ENCODE peak calls at places on chromosome 21, in five cellular contexts. One of them, this sample, is unnamed.
A peak's percentile ranks its signal among the peaks of the same experiment; 100 is the strongest.

GRCh38 chr21:33451634-33452071 is 28.1 kb downstream of the TMEM50B start:
- DNase-seq in sigmoid colon: no peak
- DNase-seq in endothelial cell of umbilical vein: no peak
- DNase-seq in transverse colon: no peak
- DNase-seq in H1: no peak
- DNase-seq in this sample: no peak

GRCh38 chr21:40385883-40386282 is 461.1 kb downstream of the DSCAM start:
- DNase-seq in sigmoid colon: no peak
- DNase-seq in endothelial cell of umbilical vein: no peak
- DNase-seq in transverse colon: no peak
- DNase-seq in H1: no peak
- DNase-seq in this sample: no peak

GRCh38 chr21:15197696-15198095 is 132.9 kb upstream of the NRIP1 start:
- DNase-seq in sigmoid colon: no peak
- DNase-seq in endothelial cell of umbilical vein: no peak
- DNase-seq in transverse colon: no peak
- DNase-seq in H1: no peak
- DNase-seq in this sample: no peak

GRCh38 chr21:43921602-43921978 is 56.6 kb downstream of the AGPAT3 start:
- DNase-seq in sigmoid colon: no peak
- DNase-seq in endothelial cell of umbilical vein: no peak
- DNase-seq in transverse colon: no peak
- DNase-seq in H1: no peak
- DNase-seq in this sample: no peak

GRCh38 chr21:45989355-45990048 is 7.9 kb downstream of the COL6A1 start:
- DNase-seq in sigmoid colon: peak; percentile 67
- DNase-seq in endothelial cell of umbilical vein: no peak
- DNase-seq in transverse colon: no peak
- DNase-seq in H1: no peak
- DNase-seq in this sample: no peak

GRCh38 chr21:9837946-9838801 is 683.2 kb upstream of the TPTE start:
- DNase-seq in sigmoid colon: peak; percentile 66
- DNase-seq in endothelial cell of umbilical vein: no peak
- DNase-seq in transverse colon: no peak
- DNase-seq in H1: no peak
- DNase-seq in this sample: peak; percentile 92

GRCh38 chr21:46078984-46079356 is 18.9 kb upstream of the COL6A2 start:
- DNase-seq in sigmoid colon: no peak
- DNase-seq in endothelial cell of umbilical vein: no peak
- DNase-seq in transverse colon: no peak
- DNase-seq in H1: no peak
- DNase-seq in this sample: peak; percentile 89

GRCh38 chr21:31848339-31848985 is 24.4 kb upstream of the HUNK start:
- DNase-seq in sigmoid colon: no peak
- DNase-seq in endothelial cell of umbilical vein: no peak
- DNase-seq in transverse colon: no peak
- DNase-seq in H1: no peak
- DNase-seq in this sample: peak; percentile 74

GRCh38 chr21:29342394-29342957 is 43.8 kb downstream of the BACH1 start:
- DNase-seq in sigmoid colon: peak; percentile 82
- DNase-seq in endothelial cell of umbilical vein: peak; percentile 91
- DNase-seq in transverse colon: peak; percentile 24
- DNase-seq in H1: no peak
- DNase-seq in this sample: no peak

GRCh38 chr21:39972471-39972870 is 105.2 kb downstream of the PCP4 start:
- DNase-seq in sigmoid colon: no peak
- DNase-seq in endothelial cell of umbilical vein: no peak
- DNase-seq in transverse colon: no peak
- DNase-seq in H1: no peak
- DNase-seq in this sample: no peak

GRCh38 chr21:15140321-15141019 is 75.7 kb upstream of the NRIP1 start:
- DNase-seq in sigmoid colon: no peak
- DNase-seq in endothelial cell of umbilical vein: peak; percentile 3
- DNase-seq in transverse colon: peak; percentile 89
- DNase-seq in H1: no peak
- DNase-seq in this sample: no peak

GRCh38 chr21:41703857-41704501 is 62.9 kb downstream of the RIPK4 start:
- DNase-seq in sigmoid colon: no peak
- DNase-seq in endothelial cell of umbilical vein: no peak
- DNase-seq in transverse colon: peak; percentile 87
- DNase-seq in H1: no peak
- DNase-seq in this sample: no peak
- TF ChIP-seq POLR2AphosphoS5 in sigmoid colon: no peak
- TF ChIP-seq POLR2AphosphoS5 in endothelial cell of umbilical vein: no peak
- TF ChIP-seq POLR2AphosphoS5 in transverse colon: no peak
- TF ChIP-seq POLR2AphosphoS5 in H1: no peak
- TF ChIP-seq POLR2AphosphoS5 in this sample: no peak

DNA sequence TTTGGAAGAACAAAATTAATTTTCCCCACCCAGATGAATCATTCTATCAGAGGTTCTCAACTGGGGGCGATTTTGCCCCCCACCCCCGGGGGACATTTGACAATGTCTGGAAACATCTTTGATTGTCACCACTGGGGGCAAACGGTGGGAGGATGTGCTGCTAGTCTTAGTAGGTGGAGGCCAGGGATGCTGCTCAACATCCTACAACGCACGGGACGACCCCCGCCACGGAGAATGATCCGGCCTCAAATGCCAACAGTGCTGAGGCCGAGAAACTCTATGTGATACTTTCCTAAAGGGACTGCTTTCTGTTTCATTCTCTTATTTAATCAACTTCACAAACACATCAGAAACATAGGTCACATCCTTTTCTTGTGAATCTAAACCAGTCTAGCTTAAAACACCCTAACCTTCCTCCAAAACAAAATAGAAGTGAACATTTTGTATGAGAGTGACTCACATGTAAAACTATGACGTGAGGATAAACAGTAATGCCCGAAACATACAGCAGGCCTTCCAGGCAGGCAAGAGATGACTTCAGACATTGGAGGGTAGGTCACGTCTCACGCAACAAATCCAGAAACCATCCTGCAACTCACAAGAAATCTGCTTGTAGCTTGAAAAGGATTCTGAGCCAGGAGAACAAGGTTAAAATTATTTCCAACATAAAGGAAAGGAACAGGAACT is 37.2 kb upstream of the ETS2 start:
- DNase-seq in sigmoid colon: no peak
- DNase-seq in endothelial cell of umbilical vein: no peak
- DNase-seq in transverse colon: no peak
- DNase-seq in H1: no peak
- DNase-seq in this sample: no peak
- TF ChIP-seq CTCF in sigmoid colon: no peak
- TF ChIP-seq CTCF in endothelial cell of umbilical vein: no peak
- TF ChIP-seq CTCF in transverse colon: no peak
- TF ChIP-seq CTCF in H1: no peak
- TF ChIP-seq CTCF in this sample: no peak

GRCh38 chr21:41612674-41613250 is 104.8 kb upstream of the TMPRSS2 start:
- DNase-seq in sigmoid colon: peak; percentile 91
- DNase-seq in endothelial cell of umbilical vein: no peak
- DNase-seq in transverse colon: peak; percentile 57
- DNase-seq in H1: no peak
- DNase-seq in this sample: peak; percentile 94
- TF ChIP-seq POLR2AphosphoS5 in sigmoid colon: peak; percentile 18
- TF ChIP-seq POLR2AphosphoS5 in endothelial cell of umbilical vein: no peak
- TF ChIP-seq POLR2AphosphoS5 in transverse colon: peak; percentile 43
- TF ChIP-seq POLR2AphosphoS5 in H1: no peak
- TF ChIP-seq POLR2AphosphoS5 in this sample: peak; percentile 54

DNA sequence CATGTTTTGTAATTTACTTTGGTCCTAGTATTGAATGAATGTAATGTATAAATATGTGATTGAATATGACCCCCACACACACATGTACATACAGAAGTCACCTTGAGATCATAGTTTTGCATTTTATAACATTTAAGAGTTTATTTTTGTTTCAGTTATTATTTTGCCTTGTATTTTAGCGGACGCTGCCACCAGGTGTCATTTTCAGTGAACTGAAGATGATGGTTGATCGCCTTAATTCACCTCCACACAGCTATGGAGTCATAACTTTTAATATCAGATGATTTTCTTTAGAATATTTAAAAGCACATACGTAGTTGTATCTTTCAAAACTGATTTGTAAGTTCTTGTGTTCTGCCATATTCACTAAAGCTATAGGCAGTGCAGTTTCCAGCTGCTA is 130.4 kb downstream of the DYRK1A start:
- DNase-seq in sigmoid colon: no peak
- DNase-seq in endothelial cell of umbilical vein: peak; percentile 36
- DNase-seq in transverse colon: no peak
- DNase-seq in H1: no peak
- DNase-seq in this sample: no peak
- TF ChIP-seq CTCF in sigmoid colon: no peak
- TF ChIP-seq CTCF in endothelial cell of umbilical vein: no peak
- TF ChIP-seq CTCF in transverse colon: no peak
- TF ChIP-seq CTCF in H1: peak; percentile 30
- TF ChIP-seq CTCF in this sample: no peak

GRCh38 chr21:41952568-41953248 is 1.1 kb downstream of the C2CD2 start:
- DNase-seq in sigmoid colon: no peak
- DNase-seq in endothelial cell of umbilical vein: peak; percentile 32
- DNase-seq in transverse colon: peak; percentile 18
- DNase-seq in H1: no peak
- DNase-seq in this sample: no peak

GRCh38 chr21:41955516-41955915 is 1.7 kb upstream of the C2CD2 start:
- DNase-seq in sigmoid colon: no peak
- DNase-seq in endothelial cell of umbilical vein: no peak
- DNase-seq in transverse colon: no peak
- DNase-seq in H1: no peak
- DNase-seq in this sample: no peak

GRCh38 chr21:41954654-41955499 is 1.1 kb upstream of the C2CD2 start:
- DNase-seq in sigmoid colon: no peak
- DNase-seq in endothelial cell of umbilical vein: no peak
- DNase-seq in transverse colon: no peak
- DNase-seq in H1: no peak
- DNase-seq in this sample: no peak

GRCh38 chr21:41953249-41953830 is 478 bp downstream of the C2CD2 start:
- DNase-seq in sigmoid colon: no peak
- DNase-seq in endothelial cell of umbilical vein: no peak
- DNase-seq in transverse colon: peak; percentile 26
- DNase-seq in H1: no peak
- DNase-seq in this sample: no peak

GRCh38 chr21:41953831-41954653 is at the start of gene C2CD2:
- DNase-seq in sigmoid colon: peak; percentile 83
- DNase-seq in endothelial cell of umbilical vein: peak; percentile 86
- DNase-seq in transverse colon: peak; percentile 65
- DNase-seq in H1: no peak
- DNase-seq in this sample: no peak
- TF ChIP-seq POLR2AphosphoS5 in sigmoid colon: no peak
- TF ChIP-seq POLR2AphosphoS5 in endothelial cell of umbilical vein: peak; percentile 49
- TF ChIP-seq POLR2AphosphoS5 in transverse colon: no peak
- TF ChIP-seq POLR2AphosphoS5 in H1: no peak
- TF ChIP-seq POLR2AphosphoS5 in this sample: peak; percentile 27

DNA sequence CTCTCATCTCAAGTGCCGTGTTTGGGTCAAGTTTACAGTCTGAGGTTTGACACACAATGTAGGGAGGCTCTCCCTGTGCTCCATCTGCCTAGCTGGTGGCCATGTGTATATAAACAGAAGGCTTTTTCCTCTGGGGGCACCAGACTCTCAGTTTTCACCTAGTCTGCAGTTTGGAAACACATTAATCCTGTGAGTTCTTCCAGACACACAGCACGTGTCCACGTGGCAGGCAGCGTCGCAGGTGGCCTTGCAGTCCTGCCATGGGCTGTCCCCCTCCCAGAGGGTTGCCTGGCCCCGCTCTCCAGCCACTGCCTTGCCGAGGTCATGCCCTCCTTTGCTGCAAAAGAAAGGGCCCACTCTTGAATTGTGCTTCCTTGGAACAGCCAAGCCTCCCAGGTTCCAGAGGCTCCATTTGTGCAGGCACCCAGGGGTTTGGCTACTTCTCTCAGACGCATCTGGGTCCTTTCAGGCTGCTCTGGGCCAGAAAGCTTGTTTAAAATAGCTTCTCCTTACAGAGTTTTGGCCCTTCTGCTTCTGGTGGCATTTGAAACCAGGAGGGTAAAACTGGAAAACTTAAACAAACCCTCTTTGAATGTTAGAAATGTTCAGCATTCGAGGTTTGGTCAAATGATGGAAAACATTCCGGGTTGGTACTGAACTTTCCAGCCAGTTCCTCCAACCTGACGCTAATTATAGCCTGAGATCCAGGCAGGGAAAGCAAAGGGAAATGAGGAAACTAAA is 4.4 kb upstream of the RUNX1 start:
- DNase-seq in sigmoid colon: peak; percentile 77
- DNase-seq in endothelial cell of umbilical vein: no peak
- DNase-seq in transverse colon: no peak
- DNase-seq in H1: no peak
- DNase-seq in this sample: peak; percentile 80
- TF ChIP-seq CTCF in sigmoid colon: no peak
- TF ChIP-seq CTCF in endothelial cell of umbilical vein: no peak
- TF ChIP-seq CTCF in transverse colon: no peak
- TF ChIP-seq CTCF in H1: no peak
- TF ChIP-seq CTCF in this sample: no peak

This sample was measured in esophagus muscularis mucosa.